ENCODE peak calls at places on chromosomes 4 and X, in ten cellular contexts. X is heart left ventricle, T is uterus, V is mammary epithelial cell, W is lower lobe of right lung, A is right lobe of liver, O is keratinocyte, E is foreskin keratinocyte, Y is psoas muscle, F is A549. D is an unnamed sample.
A peak's percentile ranks its signal among the peaks of the same experiment; 100 is the strongest.

GRCh38 chr4:158122501-158122900 is 50.3 kb downstream of the GASK1B start:
- DNase-seq in Y (no peak), V (no peak), W (no peak), O (no peak), A (no peak), E (no peak), T (no peak), X (no peak), F (no peak), D (no peak)

GRCh38 chr4:144356941-144357381 is 216.4 kb upstream of the GYPA start:
- DNase-seq in F (no peak), X (no peak), V (no peak), A (no peak), E (no peak), Y (no peak), O (no peak), W (no peak), T (no peak), D (no peak)

GRCh38 chr4:125085-125820 is 952 bp downstream of the ZNF718 start:
- DNase-seq in T (no peak), O (no peak), E (peak; percentile 51), A (peak; percentile 42), X (peak; percentile 64), F (no peak), W (peak; percentile 66), Y (peak; percentile 34), V (peak; percentile 54), D (peak; percentile 89)

GRCh38 chrX:43703211-43703791 is 47.2 kb downstream of the MAOA start:
- DNase-seq in A (no peak), E (peak; percentile 56), X (no peak), T (no peak), F (no peak), W (no peak), V (no peak), Y (no peak), O (no peak), D (no peak)

GRCh38 chr4:19438228-19438627 is 813.5 kb upstream of the SLIT2 start:
- DNase-seq in T (no peak), V (no peak), W (no peak), E (no peak), Y (no peak), X (no peak), F (no peak), O (no peak), A (no peak), D (no peak)

GRCh38 chrX:22652596-22652995 is 347.2 kb upstream of the DDX53 start:
- DNase-seq in F (no peak), E (no peak), O (no peak), A (no peak), Y (no peak), T (peak; percentile 49), W (no peak), X (no peak), V (no peak), D (no peak)

GRCh38 chr4:88006956-88007303 is 505 bp upstream of the PKD2 start:
- DNase-seq in V (no peak), W (no peak), T (no peak), E (no peak), O (no peak), X (no peak), F (no peak), A (no peak), Y (no peak), D (no peak)

GRCh38 chr4:174207370-174207769 is 76.1 kb downstream of the FBXO8 start:
- DNase-seq in T (no peak), F (no peak), W (no peak), O (no peak), Y (no peak), E (no peak), X (no peak), V (no peak), A (no peak), D (no peak)

GRCh38 chr4:3520276-3520675 is 11.9 kb downstream of the LRPAP1 start:
- DNase-seq in O (no peak), W (peak; percentile 14), F (no peak), V (no peak), X (no peak), Y (no peak), T (no peak), A (peak; percentile 4), E (no peak), D (peak; percentile 34)

DNA sequence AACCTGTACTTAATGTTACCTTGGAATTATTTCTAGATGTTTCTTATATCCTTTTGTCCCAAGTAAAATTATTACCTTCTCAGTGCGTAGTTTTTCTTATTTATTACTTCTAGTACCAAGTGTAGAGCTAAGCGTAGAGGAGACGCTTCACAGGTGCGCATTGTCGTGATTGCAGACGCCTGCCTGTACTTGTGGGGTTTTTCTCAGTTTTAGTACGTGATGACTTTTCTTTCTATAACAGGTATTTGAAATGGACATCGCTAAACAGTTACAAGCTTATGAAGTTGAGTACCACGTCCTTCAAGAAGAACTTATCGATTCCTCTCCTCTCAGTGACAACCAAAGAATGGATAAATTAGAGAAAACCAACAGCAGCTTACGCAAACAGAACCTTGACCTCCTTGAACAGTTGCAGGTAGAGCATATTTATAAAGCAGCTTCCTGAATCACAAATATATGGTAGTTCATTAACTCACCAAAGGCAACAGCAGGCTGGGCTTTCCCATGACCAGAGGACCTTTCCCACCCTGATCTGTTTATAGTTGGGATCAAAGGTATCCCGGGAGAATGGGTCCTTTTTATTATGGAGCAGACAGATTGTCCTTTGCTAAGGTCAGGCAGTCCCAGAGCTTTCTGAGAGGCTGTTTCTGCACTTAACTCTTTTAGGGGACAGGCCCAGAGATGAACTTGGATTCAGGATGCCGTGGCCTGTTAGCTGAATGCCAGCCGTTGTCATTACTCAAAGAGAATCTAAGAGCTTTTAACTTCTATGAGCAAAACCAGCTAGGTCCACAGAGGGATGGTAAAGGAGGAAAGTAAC is 172.9 kb downstream of the PTTG2 start:
- DNase-seq in F (no peak), W (no peak), Y (no peak), O (no peak), A (no peak), T (no peak), E (no peak), X (no peak), V (no peak), D (no peak)
- H3K27ac ChIP-seq in F (no peak overlapping the region), W (no peak overlapping the region), Y (peak overlapping the region; percentile 61), O (peak overlapping the region; percentile 99), A (peak overlapping the region; percentile 94), T (peak overlapping the region; percentile 83), E (peak overlapping the region; percentile 100), X (peak overlapping the region; percentile 40), V (peak overlapping the region; percentile 99), D (peak overlapping the region; percentile 58)

GRCh38 chrX:47144626-47145407 is at the start of the genes NDUFB11 and RBM10:
- DNase-seq in A (peak; percentile 94), O (peak; percentile 50), V (peak; percentile 91), Y (peak; percentile 92), F (peak; percentile 86), X (peak; percentile 96), W (peak; percentile 96), T (peak; percentile 94), E (peak; percentile 88), D (peak; percentile 97)

GRCh38 chrX:47148946-47149345 is 3.9 kb downstream of the RBM10 start:
- DNase-seq in T (no peak), Y (no peak), A (no peak), W (no peak), V (no peak), E (no peak), X (no peak), F (no peak), O (no peak), D (no peak)

GRCh38 chrX:47146121-47146935 is 1.3 kb downstream of the RBM10 start:
- DNase-seq in V (no peak), W (no peak), T (no peak), E (no peak), X (no peak), A (no peak), F (no peak), O (no peak), Y (no peak), D (peak; percentile 44)

GRCh38 chrX:47145408-47146120 is 543 bp downstream of the RBM10 start:
- DNase-seq in A (no peak), T (peak; percentile 27), Y (no peak), O (no peak), E (no peak), W (no peak), F (peak; percentile 25), V (no peak), X (no peak), D (peak; percentile 74)

DNA sequence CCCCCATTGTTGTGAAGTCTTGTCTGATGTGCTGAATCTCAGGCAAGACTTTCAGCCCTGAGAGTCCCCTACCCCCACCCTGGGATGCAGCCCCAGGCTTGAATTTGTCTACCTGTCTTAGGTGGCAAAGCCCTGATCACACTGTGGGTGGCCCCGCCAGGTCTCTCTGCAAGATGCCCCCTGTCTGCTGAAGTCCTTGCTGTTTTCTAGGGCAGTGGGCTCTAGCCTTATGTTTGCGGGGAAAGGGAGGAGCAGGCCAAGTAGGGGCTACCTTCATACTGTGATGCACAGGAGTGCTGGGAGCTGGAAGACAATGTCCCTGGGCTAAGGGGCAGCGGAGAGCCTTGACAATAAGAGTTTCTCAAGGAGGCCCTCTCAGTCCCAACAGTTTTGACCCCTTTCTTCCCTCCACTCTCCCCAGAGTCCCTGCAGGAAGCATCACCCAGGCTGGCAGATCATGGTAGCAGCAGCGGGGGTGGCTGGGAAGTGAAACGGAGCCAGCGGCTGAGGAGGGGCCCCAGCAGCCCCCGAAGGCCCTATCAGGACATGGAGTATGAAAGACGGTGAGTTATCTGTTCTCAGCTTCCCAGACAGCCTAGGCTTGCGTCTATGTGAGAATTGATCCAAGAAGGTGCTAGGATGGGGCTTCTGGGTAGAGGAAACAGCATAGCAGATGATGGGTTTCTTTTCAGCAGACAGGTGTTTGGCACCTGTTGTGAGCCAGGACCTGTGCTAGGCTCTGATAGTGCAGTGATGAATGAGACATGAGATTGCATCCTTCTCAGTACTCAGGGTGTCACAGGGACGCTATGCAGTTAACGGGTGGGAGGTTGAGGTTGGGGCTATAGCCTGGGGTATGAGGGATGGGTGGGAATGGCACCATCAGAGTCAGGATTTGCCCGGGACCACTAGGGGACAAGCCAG is 2.2 kb downstream of the RBM10 start:
- DNase-seq in O (no peak), V (no peak), F (no peak), T (no peak), Y (no peak), E (no peak), A (no peak), W (no peak), X (no peak), D (peak; percentile 73)
- TF ChIP-seq CTCF in O (no peak), V (no peak), F (no peak), T (no peak), Y (no peak), E (no peak), A (no peak), W (no peak), X (no peak), D (no peak)

GRCh38 chrX:39969099-39969825 is 128.5 kb downstream of the BCOR start:
- DNase-seq in O (no peak), T (no peak), F (no peak), V (no peak), W (no peak), Y (no peak), X (no peak), E (no peak), A (peak; percentile 31), D (no peak)
- H3K27ac ChIP-seq in O (no peak overlapping the region), T (no peak overlapping the region), F (no peak overlapping the region), V (no peak overlapping the region), W (peak overlapping the region; percentile 24), Y (no peak overlapping the region), X (peak overlapping the region; percentile 78), E (no peak overlapping the region), A (no peak overlapping the region), D (no peak overlapping the region)

DNA sequence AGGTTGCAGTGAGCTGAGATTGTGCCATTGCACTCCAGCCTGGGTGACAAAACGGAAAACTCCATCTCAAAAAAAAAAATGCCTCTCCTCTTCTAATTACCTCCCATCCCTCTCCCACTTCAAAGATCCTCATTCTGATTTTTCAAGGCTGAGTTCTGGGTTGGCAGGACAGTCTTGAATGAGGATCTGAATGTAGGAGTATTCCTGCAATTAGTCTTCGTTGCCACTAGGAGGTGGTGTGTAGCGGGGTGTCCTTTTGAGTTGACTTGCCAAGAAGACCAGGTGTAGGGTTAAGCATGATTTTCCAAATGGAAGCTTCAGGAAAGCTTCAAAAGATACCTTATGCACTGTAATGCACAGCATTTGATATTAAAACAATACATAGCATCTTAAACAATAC is 169.9 kb downstream of the ASMT start:
- DNase-seq in V (no peak), A (no peak), X (no peak), F (no peak), T (no peak), W (no peak), Y (no peak), O (no peak), E (no peak), D (no peak)
- TF ChIP-seq CTCF in V (no peak), A (no peak), X (no peak), F (peak; percentile 6), T (no peak), W (no peak), Y (no peak), O (no peak), E (peak; percentile 2), D (no peak)

D was measured in spleen.